ENCODE peak calls at places on chromosomes 1 and 21, in five cellular contexts. Q, O, F, T and A are unnamed samples.
A peak's percentile ranks its signal among the peaks of the same experiment; 100 is the strongest.

GRCh38 chr1:54415986-54416385 is 9.8 kb upstream of the SSBP3 start:
- DNase-seq in O (no peak), T (no peak), F (no peak), Q (no peak), A (no peak)

GRCh38 chr1:110069302-110070281 is 880 bp downstream of the ALX3 start:
- DNase-seq in T (peak; percentile 39), O (no peak), Q (no peak), F (no peak), A (peak; percentile 41)

GRCh38 chr1:181062800-181063428 is 25.6 kb upstream of the IER5 start:
- DNase-seq in O (no peak), Q (no peak), T (no peak), F (no peak), A (no peak)

GRCh38 chr1:172727956-172728603 is 69.2 kb downstream of the FASLG start:
- DNase-seq in O (no peak), Q (no peak), T (no peak), F (no peak), A (peak; percentile 82)

GRCh38 chr1:172299515-172299914 is 121.0 kb upstream of the C1orf105 start:
- DNase-seq in T (no peak), O (no peak), F (no peak), Q (no peak), A (no peak)

GRCh38 chr1:156664046-156664948 is 12.9 kb downstream of the NES start:
- DNase-seq in O (no peak), F (no peak), T (peak; percentile 64), Q (peak; percentile 39), A (no peak)

GRCh38 chr1:216682694-216683243 is 40.5 kb downstream of the ESRRG start:
- DNase-seq in Q (no peak), F (no peak), O (no peak), T (peak; percentile 13), A (no peak)

GRCh38 chr1:93989601-93990000 is 80.4 kb upstream of the GCLM start:
- DNase-seq in T (no peak), O (no peak), F (no peak), Q (no peak), A (no peak)

GRCh38 chr1:180580237-180580636 is 21.5 kb downstream of the OVAAL start:
- DNase-seq in Q (no peak), F (no peak), O (no peak), T (peak; percentile 28), A (no peak)

GRCh38 chr1:235502601-235503332 is 1.5 kb downstream of the B3GALNT2 start:
- DNase-seq in O (no peak), T (no peak), Q (no peak), F (no peak), A (peak; percentile 34)

GRCh38 chr1:11598461-11598860 is 55.8 kb downstream of the FBXO2 start:
- DNase-seq in O (no peak), T (no peak), Q (no peak), F (no peak), A (no peak)

GRCh38 chr1:10519016-10519417 is 44.3 kb downstream of the PEX14 start:
- DNase-seq in T (no peak), O (no peak), Q (no peak), F (no peak), A (no peak)

GRCh38 chr1:76746195-76746594 is 121.1 kb upstream of the ST6GALNAC5 start:
- DNase-seq in Q (no peak), F (no peak), T (no peak), O (no peak), A (no peak)

GRCh38 chr1:30232288-30232899 is 491.0 kb downstream of the MATN1 start:
- DNase-seq in O (no peak), F (no peak), T (no peak), Q (no peak), A (peak; percentile 35)

GRCh38 chr21:39318091-39318959 is 4.9 kb upstream of the BRWD1 start:
- DNase-seq in O (no peak), T (no peak), Q (no peak), F (no peak), A (no peak)

GRCh38 chr1:14954210-14954609 is 199.3 kb upstream of the TMEM51 start:
- DNase-seq in T (no peak), O (no peak), Q (no peak), F (no peak), A (no peak)

GRCh38 chr21:36254106-36254941 is 65.7 kb upstream of the MORC3 start:
- DNase-seq in O (no peak), F (no peak), Q (no peak), T (no peak), A (no peak)

GRCh38 chr1:209651148-209651547 is 1.1 kb downstream of the LAMB3 start:
- DNase-seq in T (no peak), O (peak; percentile 47), Q (peak; percentile 88), F (peak; percentile 68), A (peak; percentile 88)

GRCh38 chr1:223109581-223110026 is 33.4 kb downstream of the TLR5 start:
- DNase-seq in F (no peak), O (no peak), Q (no peak), T (no peak), A (no peak)

GRCh38 chr1:246083416-246083815 is 423.7 kb downstream of the SMYD3 start:
- DNase-seq in F (no peak), T (no peak), O (no peak), Q (no peak), A (no peak)

GRCh38 chr1:187514110-187514509 is 685.4 kb downstream of the PLA2G4A start:
- DNase-seq in O (no peak), T (no peak), F (no peak), Q (no peak), A (no peak)

GRCh38 chr1:228289996-228290881 is 82.4 kb downstream of the OBSCN start:
- DNase-seq in O (no peak), T (no peak), F (no peak), Q (peak; percentile 36), A (no peak)

GRCh38 chr1:2585318-2586092 is 1.1 kb upstream of the PRXL2B start:
- DNase-seq in T (no peak), Q (peak; percentile 87), F (no peak), O (peak; percentile 56), A (peak; percentile 91)